ENCODE peak calls at places on chromosomes 12 and 14, in nine cellular contexts. U, C, F, I, K, V, D, G and O are unnamed samples.

GRCh38 chr12:95004610-95005009 is 1.1 kb upstream of the NDUFA12 start:
- DNase-seq in U (peak; percentile 56), C (no peak), F (no peak), I (no peak), K (no peak), V (no peak), D (no peak), G (no peak), O (no peak)

GRCh38 chr14:57686317-57686716 is 179.6 kb downstream of the SLC35F4 start:
- DNase-seq in U (no peak), C (no peak), F (no peak), I (no peak), K (no peak), V (no peak), D (no peak), G (no peak), O (no peak)

GRCh38 chr12:113712481-113712880 is 240.8 kb upstream of the LHX5 start:
- DNase-seq in U (no peak), C (no peak), F (no peak), I (no peak), K (no peak), V (no peak), D (no peak), G (no peak), O (no peak)

GRCh38 chr14:70698288-70698687 is 56.6 kb downstream of the TTC9 start:
- DNase-seq in U (peak; percentile 72), C (no peak), F (no peak), I (no peak), K (no peak), V (no peak), D (no peak), G (peak; percentile 73), O (no peak)

GRCh38 chr14:34113051-34113511 is 162.2 kb upstream of the EGLN3 start:
- DNase-seq in U (peak; percentile 68), C (no peak), F (no peak), I (no peak), K (no peak), V (no peak), D (no peak), G (peak; percentile 59), O (no peak)

GRCh38 chr12:131213896-131214442 is 260.3 kb downstream of the ADGRD1 start:
- DNase-seq in U (no peak), C (no peak), F (no peak), I (no peak), K (no peak), V (no peak), D (no peak), G (no peak), O (no peak)

GRCh38 chr12:39905152-39905551 is 200.7 kb downstream of the SLC2A13 start:
- DNase-seq in U (peak; percentile 87), C (no peak), F (no peak), I (peak; percentile 60), K (peak; percentile 41), V (peak; percentile 43), D (no peak), G (no peak), O (no peak)

GRCh38 chr12:93785262-93786010 is 108.3 kb downstream of the CRADD start:
- DNase-seq in U (peak; percentile 97), C (peak; percentile 27), F (no peak), I (peak; percentile 48), K (peak; percentile 64), V (peak; percentile 78), D (peak; percentile 85), G (peak; percentile 73), O (peak; percentile 61)

GRCh38 chr12:23559268-23559753 is 390.2 kb downstream of the SOX5 start:
- DNase-seq in U (no peak), C (no peak), F (no peak), I (no peak), K (no peak), V (no peak), D (no peak), G (no peak), O (no peak)

GRCh38 chr14:93132472-93133065 is 16.8 kb upstream of the ITPK1 start:
- DNase-seq in U (peak; percentile 37), C (no peak), F (peak; percentile 21), I (no peak), K (peak; percentile 56), V (peak; percentile 54), D (no peak), G (no peak), O (no peak)

GRCh38 chr12:54958048-54958658 is 26.4 kb downstream of the TESPA1 start:
- DNase-seq in U (peak; percentile 77), C (peak; percentile 63), F (peak; percentile 52), I (no peak), K (peak; percentile 51), V (no peak), D (no peak), G (peak; percentile 27), O (peak; percentile 48)

GRCh38 chr12:106655577-106655976 is 72.8 kb downstream of the RFX4 start:
- DNase-seq in U (no peak), C (no peak), F (no peak), I (no peak), K (no peak), V (no peak), D (no peak), G (no peak), O (no peak)

GRCh38 chr14:21191809-21192446 is 36.1 kb upstream of the OR5AU1 start:
- DNase-seq in U (peak; percentile 75), C (peak; percentile 39), F (peak; percentile 46), I (peak; percentile 64), K (peak; percentile 58), V (peak; percentile 80), D (peak; percentile 70), G (peak; percentile 62), O (peak; percentile 76)

DNA sequence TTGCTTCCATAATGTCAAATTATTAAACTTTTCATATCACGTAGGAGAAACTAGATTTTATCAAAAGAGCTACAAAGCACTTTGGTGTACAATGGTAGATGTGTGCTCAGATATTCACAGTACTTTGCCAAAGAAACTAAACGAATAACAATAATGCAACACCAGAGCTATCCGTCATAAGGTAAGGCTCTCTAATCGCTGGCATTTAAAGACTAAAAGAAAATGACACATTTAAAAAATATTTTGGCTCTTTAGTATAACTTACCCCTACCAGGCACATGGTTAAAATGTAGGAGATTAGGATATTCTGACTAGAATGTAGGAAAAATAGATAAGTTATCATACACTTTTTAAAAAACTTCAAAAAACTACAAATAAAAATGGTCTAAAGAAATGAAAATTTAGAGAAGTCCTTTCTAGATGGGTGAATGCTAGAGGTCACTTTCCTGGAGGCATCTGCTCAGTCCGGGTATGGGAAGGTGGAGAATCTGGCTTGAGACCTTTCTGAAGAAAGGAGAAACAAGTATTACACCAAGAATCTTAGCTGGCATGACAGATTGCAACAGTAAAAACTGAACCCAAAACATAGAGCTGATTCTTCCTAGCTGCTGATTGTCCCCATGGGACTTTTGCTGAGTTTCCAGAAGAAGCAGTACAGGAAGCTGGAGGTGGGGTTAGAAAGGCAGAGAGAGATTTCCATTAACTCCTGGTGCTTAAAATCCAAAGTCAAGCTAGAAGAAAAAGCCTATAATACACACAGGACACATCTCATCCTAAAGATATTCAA is 67.9 kb downstream of the FAR2 start:
- DNase-seq in U (peak; percentile 53), C (no peak), F (no peak), I (no peak), K (peak; percentile 27), V (no peak), D (no peak), G (no peak), O (no peak)
- H3K27ac ChIP-seq in U (no peak overlapping the region), C (no peak overlapping the region), F (no peak overlapping the region), I (no peak overlapping the region), K (peak overlapping the region; percentile 13), V (no peak overlapping the region), D (no peak overlapping the region), G (no peak overlapping the region), O (no peak overlapping the region)

GRCh38 chr14:88824314-88825077 is at the start of gene TTC8:
- DNase-seq in U (peak; percentile 97), C (peak; percentile 85), F (peak; percentile 90), I (peak; percentile 87), K (peak; percentile 89), V (peak; percentile 93), D (peak; percentile 91), G (peak; percentile 59), O (peak; percentile 86)

GRCh38 chr14:88825078-88825458 is 617 bp downstream of the TTC8 start:
- DNase-seq in U (peak; percentile 63), C (no peak), F (no peak), I (no peak), K (no peak), V (no peak), D (no peak), G (no peak), O (no peak)

GRCh38 chr14:88823968-88824313 is 510 bp upstream of the TTC8 start:
- DNase-seq in U (no peak), C (no peak), F (no peak), I (no peak), K (no peak), V (no peak), D (no peak), G (no peak), O (no peak)

GRCh38 chr14:88821888-88822287 is 2.6 kb upstream of the TTC8 start:
- DNase-seq in U (no peak), C (no peak), F (no peak), I (no peak), K (no peak), V (no peak), D (no peak), G (no peak), O (no peak)

DNA sequence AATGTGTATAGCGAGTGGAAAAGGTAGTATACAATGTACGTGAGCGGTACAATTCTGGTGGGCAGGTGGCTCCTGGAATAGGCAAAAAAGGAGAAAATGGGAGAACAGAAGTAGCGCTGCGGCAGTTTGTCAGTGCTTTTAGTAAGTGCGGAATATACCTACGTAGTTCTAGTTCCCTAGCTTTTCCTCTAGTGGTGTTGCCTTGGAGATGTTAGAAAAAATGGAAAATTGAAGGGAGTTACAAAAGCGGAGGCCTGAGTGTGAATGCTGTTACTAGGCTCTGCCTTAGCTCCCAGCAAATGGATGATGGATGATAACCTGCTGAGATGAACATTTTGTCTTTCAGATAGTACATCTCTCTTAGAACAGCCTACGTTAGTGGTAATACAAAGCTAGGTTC is 1.1 kb downstream of the TTC8 start:
- DNase-seq in U (no peak), C (no peak), F (no peak), I (no peak), K (no peak), V (no peak), D (no peak), G (no peak), O (no peak)
- H3K4me3 ChIP-seq in U (peak overlapping the region; percentile 92), C (peak overlapping the region; percentile 81), F (no peak overlapping the region), I (peak overlapping the region; percentile 70), K (no peak overlapping the region), V (peak overlapping the region; percentile 57), D (peak overlapping the region; percentile 78), G (peak overlapping the region; percentile 74), O (no peak overlapping the region)

DNA sequence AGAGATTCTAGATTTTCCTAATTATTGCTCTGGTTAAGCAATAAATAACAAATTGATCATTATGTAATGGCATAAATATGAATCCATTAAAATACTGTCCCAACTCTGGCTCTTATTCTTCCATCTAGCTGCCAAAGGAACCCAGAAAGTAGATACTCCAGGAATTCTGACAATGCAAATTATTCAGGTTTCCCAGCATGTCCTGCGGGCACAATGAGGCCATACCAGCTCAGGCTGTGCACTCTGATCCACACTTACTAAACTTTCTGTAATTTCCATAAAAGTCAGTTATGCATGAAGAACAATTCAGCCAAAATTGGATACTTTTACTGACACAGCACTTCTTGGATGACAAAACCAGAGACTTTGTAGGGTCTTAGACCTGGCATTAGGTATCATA is 576.3 kb downstream of the KCNH5 start:
- DNase-seq in U (no peak), C (no peak), F (no peak), I (no peak), K (no peak), V (no peak), D (no peak), G (no peak), O (no peak)
- H3K9me3 ChIP-seq in U (no peaks in the 10 kb centered on the region), C (no peaks in the 10 kb centered on the region), F (no peaks in the 10 kb centered on the region), I (no peaks in the 10 kb centered on the region), K (no peaks in the 10 kb centered on the region), V (no peaks in the 10 kb centered on the region), D (no peaks in the 10 kb centered on the region), G (no peaks in the 10 kb centered on the region), O (no peaks in the 10 kb centered on the region)

GRCh38 chr12:2286461-2287131 is 233.8 kb downstream of the CACNA1C start:
- DNase-seq in U (peak; percentile 87), C (no peak), F (no peak), I (no peak), K (no peak), V (no peak), D (peak; percentile 70), G (no peak), O (no peak)
- H3K27ac ChIP-seq in U (peak overlapping the region; percentile 94), C (no peak overlapping the region), F (no peak overlapping the region), I (peak overlapping the region; percentile 4), K (peak overlapping the region; percentile 70), V (peak overlapping the region; percentile 58), D (peak overlapping the region; percentile 77), G (no peak overlapping the region), O (peak overlapping the region; percentile 55)